ENCODE peak calls at places on chromosomes 6 and 20, in four cellular contexts. S is K562, E is HepG2, N is A549. V is an unnamed sample.

GRCh38 chr6:26041946-26042345 is 45.3 kb upstream of the HFE start:
- DNase-seq in E (no peak), S (no peak), N (no peak), V (no peak)

GRCh38 chr6:121595646-121596045 is 160.2 kb downstream of the GJA1 start:
- DNase-seq in S (no peak), N (no peak), E (no peak), V (no peak)

GRCh38 chr6:84263557-84263956 is 36.1 kb upstream of the CEP162 start:
- DNase-seq in S (no peak), N (no peak), E (peak), V (no peak)

GRCh38 chr6:37200085-37200484 is 30.1 kb downstream of the PIM1 start:
- DNase-seq in N (no peak), S (no peak), E (no peak), V (no peak)

GRCh38 chr6:155050311-155050710 is 55.2 kb downstream of the TIAM2 start:
- DNase-seq in E (no peak), S (no peak), N (no peak), V (no peak)

GRCh38 chr6:14542670-14543366 is 425.2 kb downstream of the CD83 start:
- DNase-seq in S (no peak), N (no peak), E (no peak), V (no peak)

GRCh38 chr6:31870385-31870921 is 7.8 kb upstream of the NEU1 start:
- DNase-seq in E (no peak), N (no peak), S (peak), V (peak)

GRCh38 chr6:26264547-26264946 is 100.5 kb upstream of the BTN3A2 start:
- DNase-seq in E (no peak), N (no peak), S (no peak), V (no peak)

GRCh38 chr20:32251470-32251869 is 26.0 kb upstream of the KIF3B start:
- DNase-seq in S (no peak), N (no peak), E (no peak), V (no peak)

GRCh38 chr20:2449386-2449785 is 21.2 kb downstream of the SNRPB start:
- DNase-seq in S (no peak), E (no peak), N (no peak), V (no peak)

GRCh38 chr6:153024401-153025017 is 22.0 kb upstream of the MTRF1L start:
- DNase-seq in S (peak), N (peak), E (peak), V (peak)

GRCh38 chr6:42007753-42008528 is 42.4 kb upstream of the TAF8 start:
- DNase-seq in N (no peak), S (no peak), E (no peak), V (no peak)

GRCh38 chr6:151175924-151176445 is 63.8 kb upstream of the AKAP12 start:
- DNase-seq in E (no peak), N (no peak), S (no peak), V (no peak)

GRCh38 chr20:54543369-54543768 is 68.0 kb downstream of the DOK5 start:
- DNase-seq in S (no peak), E (no peak), N (no peak), V (no peak)

GRCh38 chr6:135753196-135753595 is 98.3 kb upstream of the PDE7B start:
- DNase-seq in E (no peak), S (no peak), N (no peak), V (no peak)
- TF ChIP-seq HMGXB4 in E (no peak), S (no peak), N (no peak), V (no peak)

DNA sequence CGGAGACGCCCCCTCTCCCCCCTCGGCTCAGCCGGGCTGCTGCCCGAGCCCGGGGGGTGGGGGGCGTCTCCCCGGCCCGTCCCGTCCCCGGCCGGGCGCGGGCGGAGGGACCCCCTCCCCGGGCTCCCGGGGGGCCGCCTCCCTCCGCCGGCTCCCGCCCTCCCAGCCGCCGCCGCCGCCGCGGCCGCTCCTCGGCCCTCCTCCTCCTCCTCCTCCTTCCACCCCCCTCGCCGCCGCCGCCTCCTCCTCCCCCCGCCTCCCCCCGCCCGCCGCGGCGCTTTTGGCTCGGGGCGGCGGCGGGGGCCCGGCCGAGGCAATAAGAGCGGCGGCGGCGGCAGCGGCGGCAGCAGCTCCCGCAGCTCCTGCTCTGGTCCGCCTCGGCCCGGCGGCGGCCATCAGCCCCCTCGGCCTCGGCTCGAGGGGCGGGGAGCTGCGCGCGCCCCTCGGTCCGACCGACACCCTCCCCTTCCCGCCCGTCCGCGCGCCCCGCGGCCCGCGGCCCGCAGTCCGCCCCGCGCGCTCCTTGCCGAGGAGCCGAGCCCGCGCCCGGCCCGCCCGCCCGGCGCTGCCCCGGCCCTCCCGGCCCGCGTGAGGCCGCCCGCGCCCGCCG is 38.7 kb downstream of the GNAS start:
- DNase-seq in N (peak), S (peak), E (no peak), V (peak)
- TF ChIP-seq ESRRA in N (no peak), S (no peak), E (no peak), V (no peak)

GRCh38 chr6:169490409-169490708 is 211.5 kb downstream of the WDR27 start:
- DNase-seq in E (no peak), S (no peak), N (no peak), V (no peak)
- TF ChIP-seq HMGXB4 in E (no peak), S (no peak), N (no peak), V (no peak)

DNA sequence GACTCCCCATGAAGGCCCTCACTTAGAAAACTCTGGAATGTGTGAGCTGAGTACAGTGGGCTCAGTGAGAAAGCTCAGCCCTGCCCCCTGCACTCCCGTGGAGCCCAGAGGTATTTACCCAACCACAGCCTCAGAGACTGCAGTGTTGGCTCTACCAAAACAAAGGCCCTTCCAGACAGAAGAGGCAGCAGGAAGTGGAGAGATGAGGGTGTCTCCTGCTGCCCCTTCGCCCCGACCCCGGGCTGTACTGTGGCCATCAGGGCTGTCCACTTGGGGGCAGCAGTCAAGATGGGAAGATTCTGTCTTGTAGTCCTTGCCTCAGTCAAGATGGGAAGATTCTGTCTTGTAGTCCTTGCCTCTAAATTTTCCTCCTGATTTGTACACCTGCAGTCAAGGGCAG is 341.3 kb downstream of the TAF4 start:
- DNase-seq in S (peak), N (peak), E (peak), V (peak)
- TF ChIP-seq ESRRA in S (no peak), N (no peak), E (no peak), V (no peak)

DNA sequence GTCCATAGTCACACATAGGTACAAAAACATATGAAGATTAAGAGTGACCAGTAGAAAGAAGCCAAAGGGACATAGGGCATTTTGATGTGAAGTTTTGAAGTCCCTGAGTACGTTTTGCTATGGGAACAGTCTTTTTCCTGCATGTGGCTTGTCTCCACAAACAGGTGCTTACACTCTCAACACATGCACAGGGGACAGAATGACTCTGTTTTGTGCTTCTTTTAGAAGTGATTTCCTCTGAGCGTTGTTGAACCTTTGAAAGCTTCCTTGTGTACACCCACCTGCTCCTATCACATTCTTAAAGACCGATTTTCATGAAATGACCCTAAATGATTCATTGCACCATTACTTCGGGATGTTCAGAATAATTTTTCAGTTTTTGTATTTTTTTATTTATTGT is 338.8 kb upstream of the CDH4 start:
- DNase-seq in N (no peak), S (no peak), E (no peak), V (no peak)
- TF ChIP-seq HMGXB4 in N (no peak), S (no peak), E (no peak), V (no peak)

GRCh38 chr6:88166901-88167624 is 916 bp upstream of the CNR1 start:
- DNase-seq in E (no peak), N (no peak), S (no peak), V (peak)

GRCh38 chr6:88167625-88167937 is 1.4 kb upstream of the CNR1 start:
- DNase-seq in E (no peak), N (no peak), S (no peak), V (no peak)

GRCh38 chr6:88165877-88166492 is at the start of gene CNR1:
- DNase-seq in N (peak), S (peak), E (no peak), V (peak)

GRCh38 chr6:88166493-88166900 is 350 bp upstream of the CNR1 start:
- DNase-seq in E (no peak), S (no peak), N (no peak), V (peak)

DNA sequence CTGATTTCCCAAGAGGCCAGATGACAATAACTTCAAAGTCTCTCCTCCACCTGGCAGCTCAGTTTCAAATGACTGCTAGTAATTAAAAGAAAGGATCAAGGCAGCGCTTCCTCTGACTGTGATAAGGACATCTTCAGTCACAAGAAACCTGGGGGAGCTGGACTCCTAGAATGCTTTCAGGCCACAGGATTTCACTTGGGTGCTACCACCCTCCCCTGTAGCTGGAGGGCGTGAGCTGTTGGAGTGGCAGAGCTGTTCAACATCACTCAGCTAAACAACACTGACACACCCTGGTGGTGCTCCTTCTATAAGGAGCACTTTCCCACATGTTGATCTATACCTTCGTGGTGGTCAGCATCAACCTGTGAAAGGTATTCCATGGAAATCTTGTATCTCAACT is 2.2 kb upstream of the CNR1 start:
- DNase-seq in S (no peak), E (no peak), N (no peak), V (no peak)
- TF ChIP-seq ESRRA in S (no peak), E (no peak), N (no peak), V (no peak)

DNA sequence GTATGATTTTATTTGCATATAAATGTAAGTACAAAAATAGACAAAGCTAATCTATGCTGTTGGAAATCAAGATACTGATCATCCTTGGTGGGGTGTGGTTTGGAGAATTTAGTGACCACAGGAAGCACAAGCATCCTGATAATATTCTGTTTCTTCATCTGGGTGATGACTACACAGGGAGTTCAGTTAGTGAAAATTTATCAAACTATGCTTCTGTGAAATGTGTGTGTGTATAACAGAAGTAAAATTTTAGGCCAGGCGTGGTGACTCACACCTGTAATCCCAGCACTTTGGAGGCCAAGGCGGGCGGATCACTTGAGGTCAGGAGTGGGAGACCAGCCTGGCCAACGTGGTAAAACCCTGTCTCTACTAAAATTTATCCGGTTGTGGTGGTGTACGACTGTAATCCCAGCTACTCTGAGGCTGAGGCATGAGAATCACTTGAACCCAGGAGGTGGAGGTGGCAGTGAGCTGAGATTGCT is 20.6 kb downstream of the ENPP3 start:
- DNase-seq in N (no peak), E (no peak), S (no peak), V (no peak)
- TF ChIP-seq HMGXB4 in N (no peak), E (no peak), S (no peak), V (no peak)

DNA sequence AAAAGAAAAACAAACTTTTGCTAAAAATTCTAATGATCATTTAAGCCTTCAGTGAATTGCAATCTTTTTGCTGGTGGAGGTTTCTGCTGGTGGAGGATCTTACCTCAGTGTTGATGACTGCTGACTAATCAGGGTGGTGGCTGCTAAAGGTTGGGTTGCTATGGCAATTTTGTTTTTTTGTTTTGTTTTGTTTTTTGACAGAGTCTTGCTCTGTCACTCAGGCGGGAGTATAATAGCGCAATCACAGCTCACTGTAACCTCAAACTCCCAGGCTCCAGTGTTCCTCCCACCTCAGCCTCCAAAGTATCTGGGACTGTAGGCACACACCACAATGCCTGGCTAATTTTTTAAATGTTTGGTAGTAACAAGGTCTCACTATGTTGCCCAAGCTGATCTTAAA is 94.7 kb downstream of the ANKRD6 start:
- DNase-seq in E (no peak), S (no peak), N (no peak), V (no peak)
- TF ChIP-seq ESRRA in E (no peak), S (no peak), N (no peak), V (no peak)

DNA sequence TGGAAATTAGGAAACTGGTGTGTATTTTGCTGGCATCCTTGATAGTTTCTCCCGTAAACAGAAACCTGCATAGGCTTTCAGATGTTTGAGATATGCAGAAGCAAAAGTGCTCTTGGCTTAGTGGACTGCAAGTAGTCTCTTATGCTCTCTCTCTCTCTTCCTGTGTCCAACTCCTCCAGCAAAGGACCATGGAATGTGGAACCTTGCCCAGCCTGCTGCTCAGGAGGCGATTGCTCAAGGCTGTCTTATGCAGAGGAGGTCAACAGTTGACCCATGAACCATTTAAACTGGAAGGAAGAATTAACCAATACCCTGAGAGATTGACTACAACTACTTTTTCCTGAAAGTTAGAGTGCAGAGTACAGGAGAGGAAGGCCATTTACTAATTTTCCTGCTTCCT is 105.1 kb downstream of the RPS12 start:
- DNase-seq in N (no peak), S (no peak), E (no peak), V (no peak)
- TF ChIP-seq HMGXB4 in N (no peak), S (no peak), E (no peak), V (no peak)